ENCODE peak calls at places on chromosomes 11 and 22, in seven cellular contexts. H is stomach, S is A549, D is fibroblast of lung, N is GM23248, L is tibial artery, Q is cardiac muscle cell. K is an unnamed sample.

GRCh38 chr11:122820158-122820557 is 18.1 kb upstream of the CRTAM start:
- DNase-seq in H (no peak), S (no peak), D (no peak), N (no peak), L (no peak), Q (no peak), K (no peak)

GRCh38 chr11:15073361-15074205 is at the start of gene CALCB:
- DNase-seq in H (no peak), S (no peak), D (peak; percentile 24), N (peak; percentile 55), L (no peak), Q (peak; percentile 53), K (no peak)

GRCh38 chr11:34356576-34356917 is 1.3 kb downstream of the ABTB2 start:
- DNase-seq in H (no peak), S (no peak), D (peak; percentile 47), N (peak; percentile 81), L (no peak), Q (peak; percentile 39), K (peak; percentile 11)

GRCh38 chr22:44878483-44879300 is 126.3 kb downstream of the ARHGAP8 start:
- DNase-seq in H (no peak), S (no peak), D (no peak), N (no peak), L (peak; percentile 50), Q (no peak), K (no peak)

GRCh38 chr11:10233581-10233980 is 60.4 kb downstream of the SBF2 start:
- DNase-seq in H (no peak), S (no peak), D (peak; percentile 42), N (peak; percentile 85), L (no peak), Q (no peak), K (no peak)

GRCh38 chr22:38700271-38700788 is 413 bp downstream of the JOSD1 start:
- DNase-seq in H (peak; percentile 79), S (no peak), D (peak; percentile 56), N (peak; percentile 82), L (peak; percentile 84), Q (no peak), K (peak; percentile 41)

GRCh38 chr11:75468534-75469340 is 35.7 kb upstream of the KLHL35 start:
- DNase-seq in H (peak; percentile 33), S (no peak), D (peak; percentile 92), N (peak; percentile 41), L (no peak), Q (no peak), K (no peak)

GRCh38 chr11:11981364-11981763 is 27.1 kb downstream of the DKK3 start:
- DNase-seq in H (peak; percentile 16), S (no peak), D (no peak), N (no peak), L (no peak), Q (no peak), K (no peak)

GRCh38 chr22:19291218-19291579 is 320 bp downstream of the CLTCL1 start:
- DNase-seq in H (peak; percentile 31), S (no peak), D (no peak), N (peak; percentile 71), L (peak; percentile 72), Q (peak; percentile 64), K (no peak)

GRCh38 chr11:1978865-1979473 is 18.7 kb downstream of the H19 start:
- DNase-seq in H (no peak), S (no peak), D (no peak), N (no peak), L (peak; percentile 9), Q (no peak), K (no peak)

GRCh38 chr11:123103326-123103980 is 41.5 kb upstream of the HSPA8 start:
- DNase-seq in H (no peak), S (peak; percentile 26), D (peak; percentile 91), N (peak; percentile 86), L (peak; percentile 78), Q (peak; percentile 70), K (peak; percentile 49)

GRCh38 chr11:36540998-36541397 is 26.8 kb upstream of the RAG1 start:
- DNase-seq in H (peak; percentile 49), S (no peak), D (peak; percentile 51), N (peak; percentile 68), L (no peak), Q (peak; percentile 9), K (no peak)

GRCh38 chr11:45023065-45023365 is 72.3 kb upstream of the TP53I11 start:
- DNase-seq in H (no peak), S (no peak), D (no peak), N (peak; percentile 54), L (no peak), Q (no peak), K (no peak)

GRCh38 chr11:81634483-81634882 is 1099.2 kb downstream of the FAM181B start:
- DNase-seq in H (no peak), S (no peak), D (no peak), N (no peak), L (no peak), Q (no peak), K (no peak)

GRCh38 chr22:27987557-27987956 is 68.5 kb upstream of the PITPNB start:
- DNase-seq in H (peak; percentile 22), S (no peak), D (peak; percentile 85), N (peak; percentile 11), L (peak; percentile 35), Q (no peak), K (no peak)

GRCh38 chr11:1779034-1779805 is 15.5 kb upstream of the CTSD start:
- DNase-seq in H (no peak), S (no peak), D (no peak), N (no peak), L (peak; percentile 51), Q (no peak), K (no peak)

GRCh38 chr22:25987948-25988347 is 181.3 kb upstream of the SEZ6L start:
- DNase-seq in H (no peak), S (no peak), D (no peak), N (no peak), L (no peak), Q (no peak), K (no peak)

GRCh38 chr11:63682045-63682915 is 980 bp downstream of the RTN3 start:
- DNase-seq in H (no peak), S (peak; percentile 42), D (peak; percentile 32), N (peak; percentile 74), L (no peak), Q (peak; percentile 44), K (no peak)

GRCh38 chr11:63686912-63687311 is 5.6 kb downstream of the RTN3 start:
- DNase-seq in H (no peak), S (no peak), D (peak; percentile 23), N (peak; percentile 36), L (no peak), Q (no peak), K (no peak)

GRCh38 chr11:63681208-63682044 is at the start of gene RTN3:
- DNase-seq in H (peak; percentile 98), S (peak; percentile 94), D (peak; percentile 98), N (peak; percentile 98), L (peak; percentile 99), Q (peak; percentile 98), K (peak; percentile 98)

GRCh38 chr11:63680842-63681207 is 475 bp upstream of the RTN3 start:
- DNase-seq in H (no peak), S (no peak), D (no peak), N (peak; percentile 30), L (no peak), Q (no peak), K (no peak)

GRCh38 chr11:63683133-63683991 is 2.1 kb downstream of the RTN3 start:
- DNase-seq in H (no peak), S (no peak), D (peak; percentile 66), N (peak; percentile 61), L (no peak), Q (no peak), K (no peak)
- H3K4me1 ChIP-seq in H (peaks cover 54% of the 10 kb centered on the region), S (peaks cover 40% of the 10 kb centered on the region), D (peaks cover 6% of the 10 kb centered on the region), N (peaks cover 38% of the 10 kb centered on the region), L (peaks cover 53% of the 10 kb centered on the region), Q (peaks cover 13% of the 10 kb centered on the region), K (peaks cover 6% of the 10 kb centered on the region)

GRCh38 chr22:30423959-30424380 is 1.6 kb upstream of the MTFP1 start:
- DNase-seq in H (peak; percentile 99), S (peak; percentile 95), D (peak; percentile 100), N (peak; percentile 100), L (peak; percentile 99), Q (peak; percentile 100), K (peak; percentile 98)

GRCh38 chr22:30424471-30425326 is 869 bp upstream of the MTFP1 start:
- DNase-seq in H (no peak), S (no peak), D (no peak), N (peak; percentile 70), L (no peak), Q (peak; percentile 23), K (no peak)

GRCh38 chr22:30425616-30426394 is at the start of gene MTFP1:
- DNase-seq in H (peak; percentile 66), S (peak; percentile 44), D (peak; percentile 63), N (peak; percentile 74), L (peak; percentile 79), Q (peak; percentile 84), K (peak; percentile 37)

GRCh38 chr22:30426395-30427353 is 1.1 kb downstream of the MTFP1 start:
- DNase-seq in H (peak; percentile 92), S (peak; percentile 71), D (peak; percentile 73), N (peak; percentile 92), L (peak; percentile 91), Q (peak; percentile 72), K (peak; percentile 68)

DNA sequence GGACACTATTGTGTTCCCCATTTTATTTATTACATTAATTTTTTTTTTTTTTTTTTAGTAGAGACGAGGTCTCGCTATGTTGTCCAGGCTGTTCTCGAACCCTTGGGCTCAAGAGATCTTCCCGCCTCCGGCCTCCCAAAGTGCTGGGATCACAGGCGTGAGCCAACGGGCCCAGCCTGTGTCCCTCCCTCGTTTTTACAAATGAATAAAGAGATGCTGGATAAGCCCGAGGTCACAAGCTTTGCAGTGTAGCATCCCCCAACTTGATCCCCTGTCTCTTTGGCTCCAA is 297 bp upstream of the MTFP1 start:
- DNase-seq in H (no peak), S (no peak), D (no peak), N (no peak), L (no peak), Q (no peak), K (no peak)
- H3K27ac ChIP-seq in H (peak overlapping the region; percentile 98), S (peak overlapping the region; percentile 97), D (peak overlapping the region; percentile 93), N (peak overlapping the region; percentile 97), L (peak overlapping the region; percentile 75), Q (peak overlapping the region; percentile 38), K (peak overlapping the region; percentile 97)

GRCh38 chr11:118922745-118923627 is 2.7 kb downstream of the BCL9L start:
- DNase-seq in H (no peak), S (no peak), D (no peak), N (peak; percentile 45), L (peak; percentile 68), Q (no peak), K (no peak)
- H3K4me1 ChIP-seq in H (peaks cover 83% of the 10 kb centered on the region), S (peaks cover 32% of the 10 kb centered on the region), D (peaks cover 29% of the 10 kb centered on the region), N (peaks cover 44% of the 10 kb centered on the region), L (peaks cover 72% of the 10 kb centered on the region), Q (peaks cover 54% of the 10 kb centered on the region), K (peaks cover 58% of the 10 kb centered on the region)

DNA sequence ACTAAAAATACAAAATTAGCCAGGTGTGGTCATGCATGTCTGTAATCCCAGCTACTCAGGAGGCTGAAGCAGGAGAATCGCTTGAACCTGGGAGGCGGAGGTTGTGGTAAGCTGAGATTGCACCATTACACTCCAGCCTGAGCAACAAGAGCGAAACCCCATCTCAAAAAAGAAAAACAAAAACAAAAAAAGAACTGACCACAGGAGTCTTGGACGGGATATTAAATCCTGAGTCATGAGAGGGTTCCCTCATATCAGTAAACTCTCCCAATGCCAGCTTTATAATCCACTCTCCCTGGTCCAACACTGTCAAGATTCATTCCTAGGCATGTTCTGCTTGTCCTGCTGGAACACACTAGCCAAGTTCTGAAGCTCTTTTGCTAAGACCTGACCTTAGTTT is 61.5 kb upstream of the EP300 start:
- DNase-seq in H (no peak), S (no peak), D (peak; percentile 55), N (peak; percentile 52), L (no peak), Q (no peak), K (no peak)
- H3K27ac ChIP-seq in H (no peak overlapping the region), S (no peak overlapping the region), D (no peak overlapping the region), N (no peak overlapping the region), L (no peak overlapping the region), Q (no peak overlapping the region), K (no peak overlapping the region)